ENCODE peak calls at places on chromosome 20, in four cellular contexts. One of them, this sample, is unnamed.

GRCh38 chr20:2418388-2418787 is 37.7 kb downstream of the TGM6 start:
- DNase-seq in ureter: no peak
- DNase-seq in nephron progenitor cell: no peak
- DNase-seq in globus pallidus: no peak
- DNase-seq in this sample: no peak

GRCh38 chr20:11032611-11033010 is 358.8 kb upstream of the JAG1 start:
- DNase-seq in ureter: no peak
- DNase-seq in nephron progenitor cell: no peak
- DNase-seq in globus pallidus: no peak
- DNase-seq in this sample: peak

GRCh38 chr20:53487453-53487852 is 106.2 kb downstream of the ZNF217 start:
- DNase-seq in ureter: no peak
- DNase-seq in nephron progenitor cell: no peak
- DNase-seq in globus pallidus: no peak
- DNase-seq in this sample: no peak

GRCh38 chr20:23926941-23927872 is 47.7 kb upstream of the CST5 start:
- DNase-seq in ureter: no peak
- DNase-seq in nephron progenitor cell: no peak
- DNase-seq in globus pallidus: no peak
- DNase-seq in this sample: no peak

GRCh38 chr20:60358101-60358500 is 399.9 kb downstream of the CDH26 start:
- DNase-seq in ureter: no peak
- DNase-seq in nephron progenitor cell: no peak
- DNase-seq in globus pallidus: no peak
- DNase-seq in this sample: no peak

GRCh38 chr20:48722737-48723191 is 105.0 kb downstream of the PREX1 start:
- DNase-seq in ureter: peak
- DNase-seq in nephron progenitor cell: no peak
- DNase-seq in globus pallidus: no peak
- DNase-seq in this sample: no peak

GRCh38 chr20:57440678-57441509 is 49.7 kb downstream of the RBM38 start:
- DNase-seq in ureter: peak
- DNase-seq in nephron progenitor cell: no peak
- DNase-seq in globus pallidus: peak
- DNase-seq in this sample: peak

GRCh38 chr20:10530883-10531282 is 95.8 kb downstream of the SLX4IP start:
- DNase-seq in ureter: no peak
- DNase-seq in nephron progenitor cell: no peak
- DNase-seq in globus pallidus: no peak
- DNase-seq in this sample: no peak

GRCh38 chr20:53149184-53149651 is 177.1 kb downstream of the TSHZ2 start:
- DNase-seq in ureter: no peak
- DNase-seq in nephron progenitor cell: peak
- DNase-seq in globus pallidus: no peak
- DNase-seq in this sample: no peak

GRCh38 chr20:23754731-23755130 is 4.0 kb upstream of the CST1 start:
- DNase-seq in ureter: no peak
- DNase-seq in nephron progenitor cell: no peak
- DNase-seq in globus pallidus: no peak
- DNase-seq in this sample: no peak

GRCh38 chr20:23519556-23519955 is 28.6 kb downstream of the CST8 start:
- DNase-seq in ureter: no peak
- DNase-seq in nephron progenitor cell: no peak
- DNase-seq in globus pallidus: no peak
- DNase-seq in this sample: no peak

GRCh38 chr20:49990310-49990720 is 7.5 kb downstream of the SNAI1 start:
- DNase-seq in ureter: no peak
- DNase-seq in nephron progenitor cell: no peak
- DNase-seq in globus pallidus: peak
- DNase-seq in this sample: no peak

GRCh38 chr20:37526839-37527637 is 638 bp downstream of the BLCAP start:
- DNase-seq in ureter: no peak
- DNase-seq in nephron progenitor cell: no peak
- DNase-seq in globus pallidus: no peak
- DNase-seq in this sample: no peak

GRCh38 chr20:916125-916799 is at the start of gene ANGPT4:
- DNase-seq in ureter: peak
- DNase-seq in nephron progenitor cell: peak
- DNase-seq in globus pallidus: no peak
- DNase-seq in this sample: peak

GRCh38 chr20:40687384-40688128 is 1.5 kb downstream of the MAFB start:
- DNase-seq in ureter: peak
- DNase-seq in nephron progenitor cell: peak
- DNase-seq in globus pallidus: peak
- DNase-seq in this sample: peak